ENCODE peak calls at places on chromosomes 3 and 15, in six cellular contexts. N, D, M, U, T and V are unnamed samples.

GRCh38 chr3:190325923-190326322 is 3.7 kb upstream of the CLDN1 start:
- DNase-seq in T (no peak), N (no peak), U (no peak), M (no peak), D (peak), V (no peak)

GRCh38 chr3:63679181-63679580 is 26.7 kb downstream of the SNTN start:
- DNase-seq in T (no peak), U (no peak), M (no peak), D (no peak), N (no peak), V (no peak)

GRCh38 chr15:55530861-55531313 is 22.9 kb upstream of the DNAAF4 start:
- DNase-seq in U (no peak), N (peak), T (no peak), D (peak), M (no peak), V (no peak)

GRCh38 chr3:94417963-94418455 is 355.1 kb downstream of the NSUN3 start:
- DNase-seq in T (no peak), U (no peak), D (no peak), M (no peak), N (no peak), V (no peak)

GRCh38 chr3:83033123-83033522 is 1271.7 kb upstream of the GBE1 start:
- DNase-seq in N (no peak), D (no peak), M (no peak), T (no peak), U (no peak), V (no peak)

GRCh38 chr3:69444980-69445379 is 59.1 kb upstream of the FRMD4B start:
- DNase-seq in N (no peak), D (no peak), U (no peak), T (no peak), M (peak), V (no peak)

GRCh38 chr3:66463054-66463631 is 37.7 kb downstream of the LRIG1 start:
- DNase-seq in T (no peak), D (no peak), U (no peak), M (no peak), N (no peak), V (no peak)

GRCh38 chr3:5330152-5330810 is 142.8 kb downstream of the EDEM1 start:
- DNase-seq in M (no peak), T (no peak), U (no peak), N (no peak), D (no peak), V (peak)

GRCh38 chr3:105255351-105255750 is 111.4 kb upstream of the ALCAM start:
- DNase-seq in D (no peak), U (no peak), T (no peak), N (no peak), M (no peak), V (no peak)

GRCh38 chr3:49026536-49026935 is 2.7 kb downstream of the IMPDH2 start:
- DNase-seq in U (no peak), N (no peak), T (no peak), M (no peak), D (no peak), V (no peak)

GRCh38 chr3:59654120-59654952 is 604.5 kb upstream of the CFAP20DC start:
- DNase-seq in D (no peak), M (no peak), N (no peak), U (no peak), T (no peak), V (peak)

GRCh38 chr3:146072824-146073223 is 88.2 kb downstream of the PLOD2 start:
- DNase-seq in T (no peak), D (no peak), M (no peak), U (no peak), N (no peak), V (no peak)

GRCh38 chr3:195889843-195890407 is 18.4 kb downstream of the TNK2 start:
- DNase-seq in M (peak), T (no peak), D (no peak), N (peak), U (no peak), V (no peak)

GRCh38 chr3:16338999-16339398 is 74.0 kb downstream of the OXNAD1 start:
- DNase-seq in M (no peak), D (peak), T (no peak), U (peak), N (no peak), V (peak)

GRCh38 chr3:99925584-99925983 is 107.9 kb downstream of the CMSS1 start:
- DNase-seq in D (no peak), N (no peak), U (peak), M (no peak), T (no peak), V (no peak)

GRCh38 chr3:147099076-147099475 is 307.3 kb downstream of the ZIC4 start:
- DNase-seq in U (no peak), M (no peak), N (no peak), T (no peak), D (no peak), V (no peak)

GRCh38 chr3:118401887-118402286 is 632.8 kb downstream of the IGSF11 start:
- DNase-seq in M (no peak), D (no peak), T (no peak), N (no peak), U (no peak), V (no peak)

GRCh38 chr15:87354661-87355410 is 901.7 kb downstream of the NTRK3 start:
- DNase-seq in M (no peak), T (no peak), D (no peak), U (peak), N (no peak), V (no peak)

GRCh38 chr15:91465696-91466095 is 365.6 kb downstream of the SV2B start:
- DNase-seq in U (no peak), N (no peak), D (no peak), T (no peak), M (no peak), V (no peak)

GRCh38 chr15:31221936-31222515 is 104.6 kb upstream of the KLF13 start:
- DNase-seq in U (no peak), T (no peak), N (no peak), M (no peak), D (no peak), V (no peak)